ENCODE peak calls at places on chromosomes 1 and 21, in seven cellular contexts. T is amygdala; G is endothelial cell; W is Right ventricle myocardium superior; A is left lung; Q is stimulated activated CD4-positive, alpha-beta T cell treated with anti-CD3 and anti-CD28 coated beads, Interleukin-2, amount 100 ng/mL, for 48 hours; M is astrocyte of the spinal cord. Y is an unnamed sample.

GRCh38 chr21:36548866-36549265 is 68.9 kb upstream of the CLDN14 start:
- DNase-seq in Q (no peak), T (no peak), A (no peak), M (no peak), G (no peak), W (no peak), Y (no peak)

GRCh38 chr1:74812180-74812541 is 79.2 kb downstream of the TYW3 start:
- DNase-seq in A (no peak), W (no peak), T (no peak), G (no peak), M (no peak), Q (no peak), Y (no peak)

GRCh38 chr1:59057801-59058200 is 239.1 kb upstream of the FGGY start:
- DNase-seq in A (no peak), G (no peak), Q (no peak), M (no peak), T (no peak), W (no peak), Y (no peak)

GRCh38 chr21:42471206-42471605 is 24.8 kb downstream of the RSPH1 start:
- DNase-seq in Q (no peak), W (no peak), G (no peak), M (no peak), A (no peak), T (no peak), Y (no peak)

GRCh38 chr1:230877139-230877923 is 9.0 kb upstream of the C1orf198 start:
- DNase-seq in A (peak), Q (no peak), M (peak), G (no peak), W (no peak), T (no peak), Y (no peak)

GRCh38 chr1:175540928-175541645 is 202.3 kb downstream of the TNR start:
- DNase-seq in T (no peak), M (no peak), W (no peak), G (no peak), Q (no peak), A (no peak), Y (no peak)

GRCh38 chr1:108124622-108125311 is 75.4 kb downstream of the SLC25A24 start:
- DNase-seq in Q (no peak), A (no peak), G (no peak), M (no peak), W (no peak), T (no peak), Y (no peak)

GRCh38 chr1:173429517-173430477 is 47.3 kb upstream of the PRDX6 start:
- DNase-seq in A (peak), W (peak), Q (peak), T (peak), G (peak), M (peak), Y (peak)

GRCh38 chr1:1080951-1081310 is 6.8 kb upstream of the RNF223 start:
- DNase-seq in W (peak), A (peak), G (no peak), Q (no peak), M (no peak), T (no peak), Y (peak)

GRCh38 chr1:182357177-182357576 is 34.4 kb downstream of the GLUL start:
- DNase-seq in A (no peak), Q (no peak), W (no peak), M (no peak), G (no peak), T (no peak), Y (no peak)

GRCh38 chr21:44800971-44801467 is 601 bp downstream of the UBE2G2 start:
- DNase-seq in G (no peak), A (no peak), Q (peak), M (peak), T (no peak), W (no peak), Y (no peak)

GRCh38 chr1:21869620-21870121 is 57.6 kb downstream of the LDLRAD2 start:
- DNase-seq in G (no peak), A (peak), W (peak), T (peak), Q (no peak), M (peak), Y (no peak)

GRCh38 chr1:10106241-10106640 is 73.5 kb downstream of the UBE4B start:
- DNase-seq in M (no peak), W (no peak), T (no peak), G (no peak), A (no peak), Q (no peak), Y (no peak)

GRCh38 chr21:17495680-17496079 is 17.2 kb upstream of the CXADR start:
- DNase-seq in W (no peak), A (no peak), M (peak), T (no peak), Q (no peak), G (no peak), Y (no peak)

GRCh38 chr1:935751-936231 is 12.1 kb downstream of the SAMD11 start:
- DNase-seq in G (no peak), M (no peak), T (no peak), W (no peak), Q (no peak), A (no peak), Y (no peak)

GRCh38 chr1:37233606-37234005 is 199.3 kb upstream of the GRIK3 start:
- DNase-seq in G (no peak), M (no peak), T (no peak), A (no peak), Q (no peak), W (no peak), Y (no peak)

GRCh38 chr1:149916927-149917310 is 725 bp downstream of the SV2A start:
- DNase-seq in Q (no peak), T (no peak), W (no peak), A (no peak), G (no peak), M (no peak), Y (no peak)

GRCh38 chr1:172745014-172745413 is 86.1 kb downstream of the FASLG start:
- DNase-seq in M (peak), Q (peak), A (no peak), G (peak), T (no peak), W (no peak), Y (peak)

GRCh38 chr1:228765543-228765942 is 30.3 kb downstream of the RHOU start:
- DNase-seq in A (peak), T (no peak), G (no peak), Q (no peak), M (no peak), W (no peak), Y (no peak)

GRCh38 chr1:9400425-9401079 is 107.9 kb downstream of the SPSB1 start:
- DNase-seq in Q (no peak), M (peak), A (no peak), T (no peak), G (no peak), W (no peak), Y (no peak)

GRCh38 chr1:240965581-240966091 is 353.7 kb upstream of the GREM2 start:
- DNase-seq in M (no peak), T (no peak), Q (no peak), W (no peak), A (no peak), G (no peak), Y (no peak)

GRCh38 chr1:30377230-30378022 is 346.0 kb downstream of the MATN1 start:
- DNase-seq in T (no peak), A (no peak), M (no peak), Q (no peak), G (no peak), W (no peak), Y (no peak)

GRCh38 chr1:2044510-2045319 is 5.5 kb upstream of the PRKCZ start:
- DNase-seq in G (peak), W (peak), A (peak), M (peak), Q (peak), T (peak), Y (peak)

GRCh38 chr1:174797398-174797797 is 202.3 kb upstream of the CACYBP start:
- DNase-seq in W (no peak), T (no peak), G (no peak), Q (no peak), M (no peak), A (no peak), Y (no peak)

GRCh38 chr1:16318544-16318943 is 33.7 kb downstream of the FBXO42 start:
- DNase-seq in A (no peak), W (no peak), M (no peak), G (no peak), Q (no peak), T (no peak), Y (no peak)

GRCh38 chr1:219585837-219586465 is 27.0 kb downstream of the ZC3H11B start:
- DNase-seq in W (no peak), T (no peak), Q (no peak), M (no peak), A (no peak), G (no peak), Y (no peak)

GRCh38 chr1:7508830-7509508 is 262.1 kb upstream of the VAMP3 start:
- DNase-seq in A (peak), Q (no peak), G (no peak), W (no peak), M (no peak), T (no peak), Y (no peak)

GRCh38 chr1:181208076-181208475 is 119.6 kb downstream of the IER5 start:
- DNase-seq in G (no peak), A (no peak), W (no peak), Q (no peak), T (no peak), M (no peak), Y (no peak)

GRCh38 chr1:83798965-83799364 is 200.0 kb downstream of the TTLL7 start:
- DNase-seq in T (no peak), A (no peak), Q (no peak), M (no peak), W (no peak), G (no peak), Y (no peak)

GRCh38 chr1:38082678-38083317 is 36.2 kb upstream of the POU3F1 start:
- DNase-seq in T (no peak), W (no peak), A (no peak), M (no peak), Q (no peak), G (no peak), Y (no peak)

GRCh38 chr1:15825800-15826199 is 18.4 kb upstream of the UQCRHL start:
- DNase-seq in W (no peak), Q (no peak), G (no peak), T (no peak), A (no peak), M (no peak), Y (no peak)

GRCh38 chr1:210882414-210883221 is 251.3 kb downstream of the KCNH1 start:
- DNase-seq in A (no peak), M (peak), W (no peak), G (no peak), Q (no peak), T (no peak), Y (no peak)

GRCh38 chr21:31447477-31447876 is 103.4 kb upstream of the TIAM1 start:
- DNase-seq in T (no peak), A (no peak), G (no peak), M (peak), W (no peak), Q (no peak), Y (no peak)

GRCh38 chr1:15717418-15718131 is 18.5 kb upstream of the SLC25A34 start:
- DNase-seq in M (no peak), G (no peak), T (no peak), W (no peak), A (no peak), Q (no peak), Y (no peak)

GRCh38 chr1:153663211-153663610 is 4.7 kb downstream of the SNAPIN start:
- DNase-seq in M (no peak), G (no peak), A (no peak), Q (no peak), W (no peak), T (no peak), Y (no peak)

GRCh38 chr1:225470210-225470609 is 42.4 kb upstream of the LBR start:
- DNase-seq in T (no peak), Q (no peak), A (no peak), G (no peak), M (no peak), W (peak), Y (no peak)

GRCh38 chr1:213986020-213986924 is 1.5 kb upstream of the PROX1 start:
- DNase-seq in T (no peak), A (no peak), G (no peak), M (no peak), W (no peak), Q (no peak), Y (no peak)

Y was measured in memory B cell.